ENCODE peak calls at places on chromosomes 12 and 14, in ten cellular contexts. T, L, A, N, G, E, Q, Y, Z and K are unnamed samples. For H3K27me3, the result is how much of the 10 kb centered on the place peaks cover.

GRCh38 chr12:51814311-51815088 is 34.0 kb downstream of the FIGNL2 start:
- DNase-seq in G (peak), Q (peak), E (peak), Y (peak), Z (peak), N (peak), A (peak), T (peak), L (peak), K (no peak)

GRCh38 chr14:96121660-96122395 is 82.7 kb downstream of the C14orf132 start:
- DNase-seq in Q (no peak), L (no peak), A (peak), T (no peak), Y (no peak), G (no peak), E (no peak), N (peak), Z (no peak), K (no peak)

GRCh38 chr12:51048601-51049369 is 658 bp downstream of the LETMD1 start:
- DNase-seq in Z (no peak), L (no peak), A (no peak), G (no peak), N (no peak), T (no peak), Y (no peak), Q (no peak), E (no peak), K (no peak)

GRCh38 chr14:34678306-34678705 is 36.1 kb downstream of the CFL2 start:
- DNase-seq in L (no peak), E (no peak), Z (no peak), Y (no peak), T (no peak), N (no peak), G (no peak), Q (no peak), A (peak), K (no peak)

GRCh38 chr12:29212682-29213397 is 63.8 kb downstream of the FAR2 start:
- DNase-seq in Y (no peak), A (no peak), G (no peak), E (no peak), T (no peak), L (no peak), Q (no peak), N (no peak), Z (no peak), K (no peak)

GRCh38 chr12:1553987-1554982 is 40.1 kb downstream of the FBXL14 start:
- DNase-seq in A (no peak), Z (no peak), N (no peak), L (no peak), T (no peak), Y (no peak), Q (no peak), E (no peak), G (no peak), K (no peak)

GRCh38 chr12:115910057-115910456 is 367.4 kb downstream of the MED13L start:
- DNase-seq in L (no peak), N (no peak), A (no peak), Y (no peak), Q (no peak), Z (no peak), E (no peak), G (no peak), T (no peak), K (no peak)

GRCh38 chr14:88198441-88198840 is 124.6 kb downstream of the KCNK10 start:
- DNase-seq in Z (no peak), N (no peak), G (no peak), Y (no peak), T (no peak), Q (no peak), E (no peak), A (no peak), L (no peak), K (no peak)

GRCh38 chr14:26856832-26857508 is 259.1 kb upstream of the NOVA1 start:
- DNase-seq in Q (no peak), Y (peak), T (no peak), E (no peak), G (peak), Z (no peak), L (no peak), N (no peak), A (no peak), K (no peak)

GRCh38 chr12:131422744-131423143 is 288.1 kb upstream of the SFSWAP start:
- DNase-seq in L (no peak), G (no peak), N (no peak), T (no peak), Z (no peak), A (no peak), Q (no peak), Y (no peak), E (no peak), K (no peak)

GRCh38 chr12:11886339-11886738 is 184.4 kb upstream of the BCL2L14 start:
- DNase-seq in E (no peak), Y (no peak), G (no peak), L (no peak), T (no peak), A (no peak), N (no peak), Z (no peak), Q (no peak), K (no peak)

GRCh38 chr12:11884661-11885060 is 186.1 kb upstream of the BCL2L14 start:
- DNase-seq in G (no peak), A (no peak), E (no peak), N (no peak), L (no peak), T (no peak), Z (no peak), Y (no peak), Q (no peak), K (no peak)

GRCh38 chr12:11891350-11892064 is 179.2 kb upstream of the BCL2L14 start:
- DNase-seq in N (no peak), T (no peak), L (no peak), G (peak), Y (no peak), E (no peak), Q (no peak), Z (peak), A (no peak), K (no peak)

GRCh38 chr12:11885261-11886038 is 185.3 kb upstream of the BCL2L14 start:
- DNase-seq in T (no peak), A (peak), Z (no peak), L (no peak), Q (no peak), E (no peak), N (peak), Y (peak), G (no peak), K (peak)

GRCh38 chr12:11888029-11888428 is 182.7 kb upstream of the BCL2L14 start:
- DNase-seq in L (no peak), Z (no peak), A (no peak), E (no peak), G (no peak), T (no peak), N (no peak), Q (no peak), Y (no peak), K (no peak)
- H3K27me3 ChIP-seq in L (under half), Z (under half), A (under half), E (under half), G (under half), T (under half), N (under half), Q (under half), Y (under half), K (under half)

GRCh38 chr12:79936670-79937069 is 1.8 kb upstream of the PPP1R12A start:
- DNase-seq in N (no peak), Y (no peak), A (no peak), G (no peak), Q (no peak), Z (no peak), L (no peak), T (no peak), E (no peak), K (no peak)
- H3K27me3 ChIP-seq in N (under half), Y (under half), A (under half), G (under half), Q (under half), Z (under half), L (under half), T (under half), E (under half), K (under half)

GRCh38 chr14:20657216-20658211 is 16.0 kb upstream of the OR6S1 start:
- DNase-seq in Z (no peak), A (peak), Q (no peak), Y (no peak), E (no peak), T (no peak), G (no peak), L (peak), N (no peak), K (no peak)
- H3K27me3 ChIP-seq in Z (under half), A (under half), Q (half or more), Y (under half), E (under half), T (under half), G (under half), L (under half), N (under half), K (under half)

GRCh38 chr14:40841886-40842285 is 764.8 kb upstream of the LRFN5 start:
- DNase-seq in E (no peak), G (no peak), N (no peak), A (no peak), L (no peak), Q (no peak), T (no peak), Z (no peak), Y (no peak), K (no peak)

GRCh38 chr14:40847496-40847895 is 759.2 kb upstream of the LRFN5 start:
- DNase-seq in E (no peak), A (no peak), T (no peak), G (no peak), Q (no peak), Y (no peak), L (no peak), Z (no peak), N (no peak), K (no peak)

GRCh38 chr14:40838601-40839000 is 768.1 kb upstream of the LRFN5 start:
- DNase-seq in A (no peak), T (no peak), E (no peak), Z (no peak), N (no peak), Q (no peak), Y (no peak), G (no peak), L (no peak), K (no peak)

DNA sequence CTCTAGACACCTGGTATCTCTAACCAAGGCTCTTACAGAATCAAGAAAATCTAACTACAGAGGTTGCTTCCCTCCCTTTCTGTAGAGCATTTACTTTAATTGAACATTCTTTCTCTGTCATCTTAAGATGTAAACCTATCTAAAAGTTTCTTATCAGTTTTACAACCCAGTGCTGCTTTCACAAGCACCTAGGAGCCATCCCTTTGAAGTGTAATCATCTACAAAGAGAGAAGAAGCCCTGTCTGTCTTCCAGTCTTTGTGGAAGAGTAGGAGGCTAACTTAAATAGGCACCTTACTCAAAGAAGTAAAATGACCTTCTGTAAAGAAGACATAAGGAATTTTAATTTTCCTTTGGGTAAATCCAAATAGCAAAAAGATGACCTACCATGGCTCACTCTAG is 763.9 kb upstream of the LRFN5 start:
- DNase-seq in A (no peak), L (no peak), E (no peak), T (no peak), N (no peak), Q (no peak), Y (no peak), Z (no peak), G (no peak), K (no peak)
- H3K27me3 ChIP-seq in A (under half), L (under half), E (under half), T (under half), N (under half), Q (under half), Y (under half), Z (under half), G (under half), K (under half)